ENCODE peak calls at places on chromosomes 5 and 9, in nine cellular contexts. F, I, V, G, N, S, W, M and Z are unnamed samples.
A peak's percentile ranks its signal among the peaks of the same experiment; 100 is the strongest.

GRCh38 chr9:134178781-134179551 is 14.6 kb upstream of the RNU6ATAC start:
- DNase-seq in F (peak; percentile 19), I (no peak), S (peak; percentile 88), N (peak; percentile 53), W (no peak), M (no peak), G (peak; percentile 42), V (no peak), Z (no peak)

GRCh38 chr5:177142029-177142681 is 8.6 kb downstream of the NSD1 start:
- DNase-seq in N (no peak), V (no peak), G (no peak), M (no peak), S (no peak), F (no peak), I (no peak), W (no peak), Z (no peak)

GRCh38 chr5:170809551-170809950 is 26.0 kb downstream of the GABRP start:
- DNase-seq in N (no peak), V (no peak), S (no peak), F (no peak), I (no peak), M (no peak), W (peak; percentile 34), G (peak; percentile 89), Z (peak; percentile 34)

GRCh38 chr5:174145091-174145490 is 99.6 kb downstream of the NSG2 start:
- DNase-seq in W (no peak), I (no peak), M (no peak), N (no peak), S (no peak), F (no peak), G (no peak), V (no peak), Z (no peak)

GRCh38 chr9:113492343-113493079 is 29.0 kb downstream of the RGS3 start:
- DNase-seq in V (no peak), G (no peak), N (peak; percentile 48), W (no peak), F (no peak), M (peak; percentile 32), I (no peak), S (no peak), Z (no peak)

GRCh38 chr5:59665086-59665831 is 228.3 kb downstream of the PDE4D start:
- DNase-seq in V (no peak), G (peak; percentile 69), W (no peak), S (no peak), I (no peak), N (no peak), M (no peak), F (no peak), Z (no peak)

GRCh38 chr5:145478651-145479050 is 356.5 kb downstream of the PRELID2 start:
- DNase-seq in G (peak; percentile 58), S (no peak), V (no peak), M (no peak), I (no peak), F (no peak), W (no peak), N (no peak), Z (no peak)

GRCh38 chr9:90156318-90156717 is 486.3 kb downstream of the DIRAS2 start:
- DNase-seq in S (no peak), M (no peak), G (no peak), V (no peak), F (no peak), W (no peak), N (no peak), I (no peak), Z (no peak)

GRCh38 chr9:27247756-27248155 is 49.2 kb downstream of the EQTN start:
- DNase-seq in W (peak; percentile 24), N (no peak), F (peak; percentile 32), S (no peak), I (no peak), G (peak; percentile 75), V (peak; percentile 11), M (no peak), Z (peak; percentile 38)

GRCh38 chr5:103397996-103398581 is 139.5 kb downstream of the MACIR start:
- DNase-seq in M (no peak), N (no peak), V (no peak), W (peak; percentile 44), G (no peak), S (no peak), I (no peak), F (no peak), Z (no peak)

GRCh38 chr9:74775401-74775800 is 112.3 kb downstream of the TRPM6 start:
- DNase-seq in M (no peak), S (no peak), W (no peak), F (no peak), I (no peak), G (peak; percentile 60), V (no peak), N (no peak), Z (no peak)

GRCh38 chr9:95822583-95823431 is 52.7 kb upstream of the ERCC6L2 start:
- DNase-seq in S (no peak), N (no peak), G (peak; percentile 96), V (no peak), I (no peak), W (peak; percentile 85), F (no peak), M (no peak), Z (peak; percentile 75)

GRCh38 chr5:157212307-157212706 is 31.7 kb downstream of the ITK start:
- DNase-seq in M (no peak), G (no peak), N (no peak), V (no peak), W (no peak), S (no peak), F (no peak), I (no peak), Z (no peak)

GRCh38 chr5:68273717-68274409 is 58.3 kb downstream of the PIK3R1 start:
- DNase-seq in N (no peak), V (no peak), S (no peak), F (no peak), M (no peak), I (no peak), G (peak; percentile 35), W (no peak), Z (no peak)

GRCh38 chr9:109451311-109452025 is 46.6 kb downstream of the PTPN3 start:
- DNase-seq in I (no peak), N (no peak), W (no peak), S (no peak), G (no peak), M (no peak), F (no peak), V (no peak), Z (no peak)

GRCh38 chr5:150992705-150993104 is 27.7 kb upstream of the GPX3 start:
- DNase-seq in G (no peak), N (no peak), I (no peak), F (no peak), V (no peak), S (no peak), W (no peak), M (no peak), Z (no peak)

GRCh38 chr5:76983468-76983867 is 30.6 kb downstream of the CRHBP start:
- DNase-seq in V (no peak), I (no peak), G (peak; percentile 63), F (no peak), S (no peak), N (no peak), M (no peak), W (no peak), Z (no peak)

GRCh38 chr9:114662081-114662989 is 4.7 kb upstream of the TEX53 start:
- DNase-seq in V (peak; percentile 67), I (no peak), F (peak; percentile 62), M (peak; percentile 43), S (no peak), G (peak; percentile 52), N (no peak), W (no peak), Z (peak; percentile 79)

GRCh38 chr5:96936431-96937221 is 746 bp downstream of the LNPEP start:
- DNase-seq in F (peak; percentile 31), N (peak; percentile 31), M (no peak), W (no peak), V (peak; percentile 67), I (no peak), G (peak; percentile 42), S (peak; percentile 42), Z (peak; percentile 49)
- TF ChIP-seq CTCF in F (no peak), N (no peak), M (no peak), W (no peak), V (peak; percentile 46), I (no peak), G (no peak), S (no peak), Z (no peak)

GRCh38 chr5:36875789-36876388 is 680 bp upstream of the NIPBL start:
- DNase-seq in M (peak; percentile 79), F (peak; percentile 83), I (no peak), S (peak; percentile 77), V (peak; percentile 72), W (no peak), G (peak; percentile 84), N (peak; percentile 84), Z (peak; percentile 80)
- TF ChIP-seq CTCF in M (peak; percentile 48), F (no peak), I (peak; percentile 21), S (peak; percentile 54), V (peak; percentile 59), W (peak; percentile 55), G (peak; percentile 70), N (peak; percentile 67), Z (peak; percentile 53)

DNA sequence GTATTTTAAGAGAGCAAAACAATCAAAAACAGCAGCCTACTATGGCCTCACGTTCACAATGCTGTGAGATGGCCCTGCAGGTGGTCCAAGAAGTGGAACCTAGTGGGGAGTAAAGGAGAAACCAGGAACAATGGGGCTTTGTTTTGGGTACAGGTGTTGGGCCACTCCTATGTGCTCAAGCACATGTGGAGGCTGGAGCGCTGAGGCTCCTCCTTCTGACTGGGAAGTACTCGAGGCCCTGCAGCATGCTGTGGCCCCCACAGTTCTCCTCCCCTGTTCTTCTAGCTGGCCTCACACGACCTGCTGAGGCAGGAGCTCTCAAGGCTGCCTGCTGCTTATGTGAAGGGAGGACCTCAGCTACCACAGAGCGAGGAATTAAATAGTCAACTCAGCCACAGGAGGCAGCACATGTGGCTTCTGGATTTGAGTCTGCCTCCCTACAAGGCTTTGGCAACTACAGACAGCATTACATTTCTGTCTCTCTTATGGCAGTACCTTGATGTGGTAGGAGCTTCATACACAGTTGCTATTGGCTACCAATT is 482.3 kb downstream of the SPOCK1 start:
- DNase-seq in I (no peak), G (peak; percentile 2), V (no peak), W (no peak), M (no peak), F (no peak), N (no peak), S (no peak), Z (no peak)
- TF ChIP-seq CTCF in I (no peak), G (no peak), V (no peak), W (no peak), M (no peak), F (no peak), N (no peak), S (no peak), Z (no peak)

GRCh38 chr5:81577091-81577490 is 173.8 kb downstream of the SSBP2 start:
- DNase-seq in F (no peak), I (no peak), V (no peak), S (no peak), G (no peak), N (no peak), M (no peak), W (no peak), Z (no peak)

GRCh38 chr5:81572201-81572600 is 178.3 kb upstream of the ACOT12 start:
- DNase-seq in W (no peak), I (no peak), S (no peak), N (no peak), M (no peak), F (no peak), V (no peak), G (no peak), Z (no peak)

GRCh38 chr5:81579525-81579924 is 171.4 kb downstream of the SSBP2 start:
- DNase-seq in W (peak; percentile 14), G (peak; percentile 65), S (no peak), N (no peak), F (no peak), M (no peak), I (no peak), V (no peak), Z (no peak)

GRCh38 chr5:81575924-81576323 is 175.0 kb downstream of the SSBP2 start:
- DNase-seq in V (no peak), S (no peak), I (no peak), M (no peak), G (no peak), N (no peak), W (no peak), F (no peak), Z (no peak)
- TF ChIP-seq CTCF in V (no peak), S (no peak), I (no peak), M (no peak), G (no peak), N (no peak), W (no peak), F (no peak), Z (no peak)